ENCODE peak calls at places on chromosomes 6 and 20, in six cellular contexts. One of them, this sample, is unnamed.
A peak's percentile ranks its signal among the peaks of the same experiment; 100 is the strongest.

GRCh38 chr6:150006961-150007464 is 18.3 kb downstream of the RAET1L start:
- DNase-seq in testis: no peak
- DNase-seq in body of pancreas: no peak
- DNase-seq in HCT116: no peak
- DNase-seq in uterus: no peak
- DNase-seq in right lobe of liver: no peak
- DNase-seq in this sample: no peak

GRCh38 chr20:10674684-10675455 is 1.1 kb upstream of the JAG1 start:
- DNase-seq in right lobe of liver: peak; percentile 80
- DNase-seq in testis: peak; percentile 83
- DNase-seq in body of pancreas: peak; percentile 83
- DNase-seq in HCT116: peak; percentile 48
- DNase-seq in uterus: peak; percentile 82
- DNase-seq in this sample: peak; percentile 87

GRCh38 chr6:84220809-84221409 is 6.5 kb downstream of the CEP162 start:
- DNase-seq in testis: no peak
- DNase-seq in HCT116: peak; percentile 10
- DNase-seq in right lobe of liver: no peak
- DNase-seq in uterus: no peak
- DNase-seq in body of pancreas: no peak
- DNase-seq in this sample: no peak

GRCh38 chr6:123030292-123030691 is 34.3 kb downstream of the CLVS2 start:
- DNase-seq in body of pancreas: no peak
- DNase-seq in HCT116: no peak
- DNase-seq in right lobe of liver: no peak
- DNase-seq in uterus: no peak
- DNase-seq in testis: no peak
- DNase-seq in this sample: no peak

GRCh38 chr20:58237318-58238182 is 9.1 kb upstream of the ANKRD60 start:
- DNase-seq in HCT116: no peak
- DNase-seq in testis: no peak
- DNase-seq in uterus: no peak
- DNase-seq in right lobe of liver: no peak
- DNase-seq in body of pancreas: no peak
- DNase-seq in this sample: no peak

GRCh38 chr6:12336121-12336971 is 46.2 kb downstream of the EDN1 start:
- DNase-seq in right lobe of liver: no peak
- DNase-seq in body of pancreas: no peak
- DNase-seq in HCT116: no peak
- DNase-seq in testis: no peak
- DNase-seq in uterus: no peak
- DNase-seq in this sample: no peak

GRCh38 chr6:112372213-112372806 is 25.2 kb downstream of the RFPL4B start:
- DNase-seq in uterus: no peak
- DNase-seq in testis: no peak
- DNase-seq in HCT116: peak; percentile 18
- DNase-seq in body of pancreas: no peak
- DNase-seq in right lobe of liver: no peak
- DNase-seq in this sample: no peak

GRCh38 chr6:111576302-111576701 is 29.4 kb downstream of the TRAF3IP2 start:
- DNase-seq in testis: no peak
- DNase-seq in uterus: no peak
- DNase-seq in right lobe of liver: no peak
- DNase-seq in HCT116: no peak
- DNase-seq in body of pancreas: no peak
- DNase-seq in this sample: no peak

GRCh38 chr20:15370370-15370769 is 1033.0 kb upstream of the FLRT3 start:
- DNase-seq in uterus: no peak
- DNase-seq in right lobe of liver: no peak
- DNase-seq in testis: no peak
- DNase-seq in body of pancreas: no peak
- DNase-seq in HCT116: no peak
- DNase-seq in this sample: no peak

GRCh38 chr20:61015602-61016001 is 236.5 kb upstream of the CDH4 start:
- DNase-seq in uterus: no peak
- DNase-seq in right lobe of liver: no peak
- DNase-seq in HCT116: no peak
- DNase-seq in testis: no peak
- DNase-seq in body of pancreas: no peak
- DNase-seq in this sample: no peak

GRCh38 chr20:10513931-10514575 is 78.9 kb downstream of the SLX4IP start:
- DNase-seq in right lobe of liver: no peak
- DNase-seq in testis: no peak
- DNase-seq in body of pancreas: no peak
- DNase-seq in uterus: no peak
- DNase-seq in HCT116: no peak
- DNase-seq in this sample: no peak

GRCh38 chr20:58895099-58895795 is 42.7 kb downstream of the GNAS start:
- DNase-seq in testis: no peak
- DNase-seq in right lobe of liver: no peak
- DNase-seq in uterus: no peak
- DNase-seq in body of pancreas: no peak
- DNase-seq in HCT116: no peak
- DNase-seq in this sample: no peak

GRCh38 chr20:44911264-44911921 is 1.5 kb downstream of the PABPC1L start:
- DNase-seq in uterus: no peak
- DNase-seq in testis: peak; percentile 86
- DNase-seq in body of pancreas: peak; percentile 72
- DNase-seq in HCT116: peak; percentile 69
- DNase-seq in right lobe of liver: peak; percentile 85
- DNase-seq in this sample: peak; percentile 60

GRCh38 chr20:44912189-44912588 is 2.3 kb downstream of the PABPC1L start:
- DNase-seq in uterus: no peak
- DNase-seq in right lobe of liver: no peak
- DNase-seq in body of pancreas: no peak
- DNase-seq in HCT116: no peak
- DNase-seq in testis: no peak
- DNase-seq in this sample: no peak

GRCh38 chr20:44910690-44911262 is 916 bp downstream of the PABPC1L start:
- DNase-seq in HCT116: no peak
- DNase-seq in testis: no peak
- DNase-seq in body of pancreas: no peak
- DNase-seq in uterus: no peak
- DNase-seq in right lobe of liver: no peak
- DNase-seq in this sample: no peak

GRCh38 chr20:44908987-44909871 is 631 bp upstream of the PABPC1L start:
- DNase-seq in uterus: no peak
- DNase-seq in right lobe of liver: no peak
- DNase-seq in testis: no peak
- DNase-seq in body of pancreas: no peak
- DNase-seq in HCT116: no peak
- DNase-seq in this sample: no peak

GRCh38 chr20:44909872-44910689 is at the start of gene PABPC1L:
- DNase-seq in uterus: peak; percentile 51
- DNase-seq in HCT116: peak; percentile 49
- DNase-seq in body of pancreas: peak; percentile 77
- DNase-seq in right lobe of liver: peak; percentile 80
- DNase-seq in testis: peak; percentile 84
- DNase-seq in this sample: peak; percentile 84
- TF ChIP-seq POLR2A in uterus: no peak
- TF ChIP-seq POLR2A in HCT116: no peak
- TF ChIP-seq POLR2A in body of pancreas: no peak
- TF ChIP-seq POLR2A in right lobe of liver: peak; percentile 51
- TF ChIP-seq POLR2A in testis: no peak
- TF ChIP-seq POLR2A in this sample: no peak

GRCh38 chr20:48698507-48699267 is 129.1 kb downstream of the PREX1 start:
- DNase-seq in right lobe of liver: no peak
- DNase-seq in uterus: no peak
- DNase-seq in HCT116: no peak
- DNase-seq in body of pancreas: no peak
- DNase-seq in testis: no peak
- DNase-seq in this sample: no peak

GRCh38 chr20:48694466-48694865 is 133.3 kb downstream of the PREX1 start:
- DNase-seq in testis: no peak
- DNase-seq in uterus: no peak
- DNase-seq in body of pancreas: no peak
- DNase-seq in right lobe of liver: no peak
- DNase-seq in HCT116: no peak
- DNase-seq in this sample: no peak

GRCh38 chr20:48695738-48696137 is 132.1 kb downstream of the PREX1 start:
- DNase-seq in HCT116: no peak
- DNase-seq in testis: no peak
- DNase-seq in uterus: no peak
- DNase-seq in body of pancreas: no peak
- DNase-seq in right lobe of liver: no peak
- DNase-seq in this sample: no peak

GRCh38 chr20:48695255-48695654 is 132.5 kb downstream of the PREX1 start:
- DNase-seq in body of pancreas: no peak
- DNase-seq in testis: no peak
- DNase-seq in uterus: no peak
- DNase-seq in HCT116: no peak
- DNase-seq in right lobe of liver: no peak
- DNase-seq in this sample: no peak

DNA sequence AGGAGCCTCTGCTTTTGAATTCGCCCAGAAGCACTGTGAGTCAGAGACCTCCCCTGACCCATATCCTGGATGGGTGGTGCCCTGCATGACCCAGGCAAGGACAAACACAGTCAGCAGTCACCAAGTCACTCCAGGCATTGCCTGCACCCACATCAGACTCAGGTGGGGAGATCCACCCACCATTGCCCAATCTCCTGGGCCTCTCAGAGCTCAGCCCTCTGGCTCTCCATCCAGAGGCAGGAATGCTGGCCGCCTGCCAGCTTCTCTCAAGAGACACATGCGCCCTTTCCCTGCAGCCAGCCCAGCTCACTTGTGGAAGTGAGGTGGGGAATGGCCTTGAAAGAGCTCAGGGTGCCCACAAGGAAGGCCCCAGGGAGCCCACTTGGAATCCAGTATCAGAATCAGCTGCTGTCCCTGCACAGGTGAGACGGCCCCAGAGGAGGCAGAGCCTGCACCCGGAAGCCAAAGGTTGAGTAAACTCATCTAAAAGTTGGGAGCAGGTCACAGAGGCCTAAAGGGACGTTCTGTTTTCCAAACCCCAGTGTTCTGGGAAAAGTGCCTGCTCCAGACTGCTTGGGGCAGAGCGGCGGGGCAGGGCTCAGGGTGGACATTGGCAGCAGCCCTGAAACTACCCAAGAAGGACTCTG is 129.8 kb downstream of the PREX1 start:
- DNase-seq in testis: peak; percentile 65
- DNase-seq in HCT116: no peak
- DNase-seq in right lobe of liver: peak; percentile 71
- DNase-seq in body of pancreas: peak; percentile 62
- DNase-seq in uterus: no peak
- DNase-seq in this sample: no peak
- TF ChIP-seq POLR2A in testis: no peak
- TF ChIP-seq POLR2A in HCT116: no peak
- TF ChIP-seq POLR2A in right lobe of liver: no peak
- TF ChIP-seq POLR2A in body of pancreas: no peak
- TF ChIP-seq POLR2A in uterus: no peak
- TF ChIP-seq POLR2A in this sample: no peak

GRCh38 chr6:89050155-89050554 is 30.4 kb upstream of the PNRC1 start:
- DNase-seq in HCT116: no peak
- DNase-seq in testis: peak; percentile 61
- DNase-seq in body of pancreas: peak; percentile 55
- DNase-seq in uterus: peak; percentile 44
- DNase-seq in right lobe of liver: peak; percentile 73
- DNase-seq in this sample: peak; percentile 56
- TF ChIP-seq POLR2A in HCT116: no peak
- TF ChIP-seq POLR2A in testis: no peak
- TF ChIP-seq POLR2A in body of pancreas: no peak
- TF ChIP-seq POLR2A in uterus: no peak
- TF ChIP-seq POLR2A in right lobe of liver: peak; percentile 52
- TF ChIP-seq POLR2A in this sample: no peak

GRCh38 chr6:158803733-158804143 is 15.4 kb downstream of the EZR start:
- DNase-seq in right lobe of liver: peak; percentile 22
- DNase-seq in body of pancreas: no peak
- DNase-seq in testis: no peak
- DNase-seq in HCT116: no peak
- DNase-seq in uterus: no peak
- DNase-seq in this sample: no peak
- TF ChIP-seq POLR2A in right lobe of liver: no peak
- TF ChIP-seq POLR2A in body of pancreas: no peak
- TF ChIP-seq POLR2A in testis: no peak
- TF ChIP-seq POLR2A in HCT116: no peak
- TF ChIP-seq POLR2A in uterus: no peak
- TF ChIP-seq POLR2A in this sample: no peak

DNA sequence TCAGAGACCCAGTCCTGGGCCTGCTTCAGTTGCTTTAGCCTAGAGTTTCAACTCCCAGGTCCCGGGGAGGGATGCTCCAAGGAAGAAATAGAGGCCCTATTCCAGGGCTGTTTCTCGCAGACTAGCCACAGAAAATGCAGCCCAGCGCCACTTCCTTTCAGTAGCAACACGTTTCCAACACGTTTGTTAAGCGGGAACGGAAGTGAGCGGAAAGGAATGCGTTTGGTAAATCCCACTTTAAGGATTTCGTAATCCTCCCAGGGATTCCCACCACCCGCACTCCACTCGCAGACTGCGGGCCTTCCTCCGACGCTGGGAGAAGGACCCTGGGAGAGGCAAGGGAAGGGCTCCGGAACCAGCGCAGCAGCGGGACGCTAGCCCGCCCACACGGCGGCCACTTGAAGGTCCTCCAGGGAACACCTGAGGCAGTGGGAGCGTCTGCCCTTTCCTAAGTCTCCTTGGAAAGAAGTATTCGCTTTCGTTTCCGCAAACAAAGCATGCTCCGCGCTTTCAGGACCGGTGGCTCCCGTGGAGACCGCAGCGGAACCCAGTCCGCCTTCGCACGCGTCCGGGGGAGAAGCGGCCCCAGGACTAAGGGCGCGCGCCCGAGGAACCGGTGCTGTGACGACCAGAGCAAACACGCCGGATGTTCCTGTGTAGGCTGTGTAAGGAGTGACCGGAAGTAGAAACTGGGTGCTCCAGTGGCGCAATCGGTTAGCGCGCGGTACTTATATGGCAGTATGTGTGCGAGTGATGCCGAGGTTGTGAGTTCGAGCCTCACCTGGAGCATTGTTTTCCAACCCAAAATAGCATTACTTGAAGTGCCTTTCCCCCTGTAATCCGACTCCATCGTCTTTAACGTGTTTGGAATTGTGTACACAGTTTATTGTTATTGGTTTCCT is 227.6 kb upstream of the PRSS16 start:
- DNase-seq in uterus: peak; percentile 85
- DNase-seq in body of pancreas: peak; percentile 89
- DNase-seq in right lobe of liver: peak; percentile 87
- DNase-seq in testis: peak; percentile 94
- DNase-seq in HCT116: peak; percentile 81
- DNase-seq in this sample: peak; percentile 78
- TF ChIP-seq POLR2A in uterus: peak; percentile 65
- TF ChIP-seq POLR2A in body of pancreas: peak; percentile 62
- TF ChIP-seq POLR2A in right lobe of liver: peak; percentile 90
- TF ChIP-seq POLR2A in testis: peak; percentile 5
- TF ChIP-seq POLR2A in HCT116: peak; percentile 36
- TF ChIP-seq POLR2A in this sample: no peak

GRCh38 chr6:156686940-156687874 is 90.0 kb upstream of the ARID1B start:
- DNase-seq in body of pancreas: peak; percentile 91
- DNase-seq in HCT116: peak; percentile 40
- DNase-seq in right lobe of liver: peak; percentile 96
- DNase-seq in uterus: peak; percentile 93
- DNase-seq in testis: peak; percentile 86
- DNase-seq in this sample: peak; percentile 93
- TF ChIP-seq POLR2A in body of pancreas: peak; percentile 86
- TF ChIP-seq POLR2A in HCT116: peak; percentile 39
- TF ChIP-seq POLR2A in right lobe of liver: peak; percentile 92
- TF ChIP-seq POLR2A in uterus: peak; percentile 77
- TF ChIP-seq POLR2A in testis: peak; percentile 22
- TF ChIP-seq POLR2A in this sample: peak; percentile 85

GRCh38 chr6:31834704-31835375 is 7.3 kb downstream of the HSPA1B start:
- DNase-seq in body of pancreas: peak; percentile 78
- DNase-seq in uterus: peak; percentile 79
- DNase-seq in testis: peak; percentile 91
- DNase-seq in HCT116: peak; percentile 51
- DNase-seq in right lobe of liver: peak; percentile 81
- DNase-seq in this sample: peak; percentile 84
- TF ChIP-seq POLR2A in body of pancreas: no peak
- TF ChIP-seq POLR2A in uterus: peak; percentile 23
- TF ChIP-seq POLR2A in testis: no peak
- TF ChIP-seq POLR2A in HCT116: peak; percentile 97
- TF ChIP-seq POLR2A in right lobe of liver: peak; percentile 58
- TF ChIP-seq POLR2A in this sample: peak; percentile 36

This sample was measured in Peyer's patch.